ENCODE peak calls at places on chromosomes 13 and 19, in five cellular contexts. X is transverse colon, U is GM12892, V is HCT116, C is sigmoid colon. O is an unnamed sample.

GRCh38 chr13:97502192-97502591 is 68.2 kb downstream of the RAP2A start:
- DNase-seq in U (no peak), X (no peak), V (no peak), C (peak; percentile 66), O (no peak)

GRCh38 chr19:703651-704446 is 4.9 kb upstream of the PALM start:
- DNase-seq in X (peak; percentile 84), V (peak; percentile 72), U (peak; percentile 58), C (peak; percentile 92), O (peak; percentile 72)

GRCh38 chr13:31433201-31433600 is 233.4 kb downstream of the B3GLCT start:
- DNase-seq in U (no peak), V (no peak), X (no peak), C (no peak), O (no peak)

GRCh38 chr19:32241957-32242710 is 103.3 kb upstream of the ZNF507 start:
- DNase-seq in V (no peak), C (no peak), U (no peak), X (no peak), O (peak; percentile 1)

GRCh38 chr13:44622259-44622658 is 46.1 kb upstream of the TSC22D1 start:
- DNase-seq in C (no peak), U (no peak), X (no peak), V (no peak), O (no peak)

GRCh38 chr13:98927954-98928927 is 49.6 kb downstream of the DOCK9 start:
- DNase-seq in U (no peak), C (peak; percentile 73), X (no peak), V (no peak), O (no peak)

GRCh38 chr13:111080642-111081041 is 34.5 kb upstream of the ARHGEF7 start:
- DNase-seq in X (no peak), V (no peak), C (no peak), U (no peak), O (no peak)

GRCh38 chr13:45889582-45890243 is 38.2 kb upstream of the SIAH3 start:
- DNase-seq in V (no peak), X (no peak), C (no peak), U (no peak), O (no peak)

GRCh38 chr19:11324079-11324661 is 15.3 kb downstream of the RAB3D start:
- DNase-seq in U (no peak), V (no peak), X (peak; percentile 81), C (peak; percentile 92), O (peak; percentile 93)

GRCh38 chr19:35138305-35138799 is 272 bp upstream of the FXYD1 start:
- DNase-seq in U (no peak), X (no peak), C (peak; percentile 87), V (no peak), O (no peak)

GRCh38 chr19:2176336-2176994 is 12.7 kb downstream of the DOT1L start:
- DNase-seq in U (no peak), V (no peak), C (no peak), X (no peak), O (no peak)

GRCh38 chr13:99686944-99687382 is 185.7 kb downstream of the TM9SF2 start:
- DNase-seq in X (peak; percentile 60), V (no peak), C (no peak), U (no peak), O (no peak)

GRCh38 chr13:32881074-32881791 is 135.0 kb upstream of the KL start:
- DNase-seq in C (no peak), X (no peak), U (no peak), V (no peak), O (no peak)

GRCh38 chr19:5456836-5457200 is 1.6 kb downstream of the ZNRF4 start:
- DNase-seq in C (no peak), X (no peak), V (no peak), U (no peak), O (no peak)

GRCh38 chr13:39051157-39051556 is 12.9 kb downstream of the NHLRC3 start:
- DNase-seq in V (peak; percentile 24), U (no peak), C (no peak), X (no peak), O (no peak)

GRCh38 chr19:51131780-51132680 is 7.3 kb downstream of the SIGLEC9 start:
- DNase-seq in V (peak; percentile 10), C (peak; percentile 70), U (no peak), X (peak; percentile 31), O (no peak)

GRCh38 chr13:106532111-106532929 is 3.1 kb downstream of the EFNB2 start:
- DNase-seq in C (no peak), X (no peak), U (no peak), V (no peak), O (no peak)

GRCh38 chr19:1780272-1780957 is 27.1 kb downstream of the ONECUT3 start:
- DNase-seq in V (no peak), U (no peak), C (no peak), X (no peak), O (no peak)

GRCh38 chr19:15264933-15265206 is 32.6 kb upstream of the EPHX3 start:
- DNase-seq in U (no peak), X (no peak), C (no peak), V (no peak), O (no peak)

GRCh38 chr19:35932291-35932936 is 3.8 kb upstream of the LRFN3 start:
- DNase-seq in V (no peak), U (no peak), X (no peak), C (no peak), O (no peak)

DNA sequence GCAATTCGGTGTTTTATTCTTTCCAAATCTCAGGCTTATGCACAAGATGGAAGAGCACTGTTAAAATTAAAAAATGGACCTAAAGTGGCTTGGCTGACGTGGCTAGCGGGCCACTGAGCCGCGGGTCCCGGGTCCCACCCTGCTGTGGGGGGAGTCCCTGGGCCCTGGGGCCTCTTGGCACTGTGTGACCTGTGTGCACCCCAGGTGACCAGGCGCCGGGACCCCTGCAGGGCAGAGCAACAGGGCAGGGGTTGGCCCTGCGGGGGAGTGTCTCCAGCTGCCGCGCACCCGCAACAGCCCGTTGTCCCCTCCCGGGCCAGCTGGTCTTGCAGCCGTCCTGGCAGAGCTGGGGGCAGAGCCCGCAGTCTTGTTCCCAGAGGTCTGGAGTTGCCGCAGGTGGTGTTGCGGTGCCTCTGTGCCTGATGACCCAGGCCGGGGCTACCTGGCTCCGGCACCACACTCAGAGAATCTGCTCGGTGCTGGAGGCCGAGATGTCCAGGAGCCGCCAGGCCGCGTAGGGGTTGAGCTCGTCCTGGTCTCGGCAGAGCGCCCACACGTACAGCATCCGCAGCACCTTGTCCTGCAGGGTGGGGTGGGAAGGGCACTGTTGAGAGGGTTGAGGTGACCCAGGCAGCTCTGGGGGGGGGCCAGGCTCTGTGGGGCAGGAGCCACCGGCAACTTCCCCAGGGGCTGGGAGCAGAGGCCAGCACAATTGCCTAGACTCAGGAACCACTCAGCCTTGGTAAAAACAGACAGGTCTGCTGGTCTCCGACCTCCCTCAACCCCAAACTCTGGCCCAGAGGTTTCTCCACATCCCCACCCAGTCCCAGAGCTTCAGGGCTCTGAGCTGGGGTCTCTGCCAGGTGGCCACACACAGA is 1.0 kb upstream of the CTXN1 start:
- DNase-seq in U (no peak), V (no peak), C (no peak), X (no peak), O (no peak)
- TF ChIP-seq POLR2AphosphoS5 in U (no peak), V (no peak), C (no peak), X (no peak), O (no peak)

DNA sequence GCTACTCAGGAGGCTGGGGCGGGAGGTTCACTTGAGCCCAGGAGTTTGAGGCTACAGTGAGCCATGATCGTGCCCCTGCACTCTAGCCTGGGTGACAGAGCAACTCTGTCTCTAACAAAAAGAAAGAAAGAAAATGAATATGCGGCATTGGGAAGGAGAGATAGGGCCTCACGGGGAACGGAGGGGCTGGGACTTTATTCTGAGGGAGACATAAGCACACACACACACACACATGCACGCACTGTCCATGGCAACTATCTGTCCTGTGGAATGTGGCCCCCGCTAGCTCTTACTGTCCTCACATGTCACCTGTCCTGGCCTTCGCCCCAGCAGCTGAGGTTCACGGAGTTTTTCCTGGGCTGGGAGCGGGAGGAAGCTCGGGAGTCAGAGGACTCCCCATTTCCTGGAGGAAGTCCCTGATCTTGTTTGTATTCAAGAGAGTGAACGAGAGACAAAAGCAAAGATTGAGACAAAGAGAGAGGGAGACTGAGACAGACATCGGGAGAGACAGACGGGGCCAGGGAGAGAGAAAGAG is 654 bp downstream of the STAP2 start:
- DNase-seq in C (no peak), U (no peak), X (peak; percentile 62), V (no peak), O (no peak)
- TF ChIP-seq POLR2A in C (no peak), U (no peak), X (no peak), V (no peak), O (no peak)

DNA sequence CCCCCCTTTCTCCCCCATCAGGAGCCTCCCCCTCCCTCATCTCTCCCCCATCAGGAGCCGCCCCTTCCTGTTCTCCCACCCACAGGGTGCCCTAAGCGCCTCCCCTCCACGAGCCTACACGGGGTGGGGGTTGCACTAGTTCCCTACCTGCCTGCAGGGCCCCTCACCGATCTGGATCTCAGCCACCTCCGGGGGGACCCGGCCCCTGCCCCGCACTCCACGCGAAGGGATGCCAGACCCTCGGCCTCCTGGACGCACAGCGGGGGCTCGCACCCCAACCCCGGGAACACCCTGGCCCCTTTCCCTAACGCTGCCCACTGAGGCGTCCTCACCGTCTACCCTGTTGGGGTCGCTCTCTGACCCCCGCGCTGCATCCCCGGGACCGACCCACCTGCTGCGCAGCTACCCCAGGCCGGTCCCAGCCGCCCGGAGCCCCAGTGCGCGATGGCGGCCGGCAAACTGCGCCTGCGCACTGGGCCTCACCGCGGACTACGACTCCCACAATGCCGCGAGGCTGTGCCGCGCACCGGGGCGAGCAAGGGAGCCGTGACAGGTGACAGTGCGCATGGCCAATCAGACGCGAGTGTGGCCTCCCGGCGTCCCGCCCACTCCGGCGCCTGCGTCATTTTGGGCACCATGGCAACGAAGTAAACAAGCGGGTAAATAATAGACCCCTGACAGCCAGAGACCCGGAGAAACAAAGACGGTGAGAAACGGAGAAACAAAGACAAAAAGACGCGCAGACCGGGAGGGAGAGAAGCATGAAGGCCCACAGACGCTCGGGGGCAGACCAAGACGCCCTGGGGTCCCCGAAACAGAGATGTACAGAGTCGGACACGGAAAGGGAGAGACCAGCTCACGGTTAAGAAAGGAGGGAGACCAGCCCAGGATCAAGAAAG is at the start of gene ZSCAN18:
- DNase-seq in U (peak; percentile 68), V (no peak), X (peak; percentile 96), C (peak; percentile 99), O (peak; percentile 99)
- TF ChIP-seq POLR2AphosphoS5 in U (no peak), V (no peak), X (peak; percentile 77), C (peak; percentile 94), O (peak; percentile 97)

GRCh38 chr13:77313923-77314322 is 13.0 kb downstream of the MYCBP2 start:
- DNase-seq in V (no peak), C (no peak), X (no peak), U (no peak), O (no peak)

GRCh38 chr13:77319536-77319935 is 7.4 kb downstream of the MYCBP2 start:
- DNase-seq in V (no peak), U (no peak), X (no peak), C (no peak), O (no peak)

GRCh38 chr13:77312311-77312710 is 14.6 kb downstream of the MYCBP2 start:
- DNase-seq in C (no peak), V (no peak), X (no peak), U (no peak), O (no peak)

GRCh38 chr13:77318741-77319140 is 8.2 kb downstream of the MYCBP2 start:
- DNase-seq in X (no peak), U (no peak), V (no peak), C (no peak), O (no peak)

DNA sequence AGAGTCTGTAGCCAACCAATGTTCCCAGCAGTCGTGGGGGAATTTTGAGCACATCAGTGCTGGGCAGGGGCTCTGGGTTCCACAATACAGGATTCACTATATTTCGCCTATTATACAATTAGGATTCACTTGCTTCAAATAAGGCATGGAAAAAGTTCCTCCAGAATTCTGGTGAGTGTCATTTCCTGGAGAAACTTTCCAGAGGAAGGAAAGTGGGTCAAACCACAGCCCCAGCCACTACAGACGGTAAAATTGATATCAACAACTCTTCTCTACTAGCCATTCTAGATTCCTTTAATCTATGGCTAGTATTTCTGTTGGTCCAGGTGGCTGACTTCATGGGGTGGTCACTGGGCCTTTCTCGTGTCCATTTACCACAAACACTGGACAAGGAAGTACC is 10.5 kb downstream of the MYCBP2 start:
- DNase-seq in V (no peak), X (no peak), C (no peak), U (no peak), O (no peak)
- TF ChIP-seq POLR2A in V (no peak), X (no peak), C (no peak), U (no peak), O (no peak)

O was measured in breast epithelium.